ENCODE peak calls at places on chromosome 16, in ten cellular contexts. F is WTC11; D is mammary epithelial cell; A is HCT116; B is pancreas; X is neural crest cell; T is CD4-positive, alpha-beta T cell; Y is cardiac muscle cell; I is GM10248; K is astrocyte of the spinal cord. R is an unnamed sample.

GRCh38 chr16:77531741-77532140 is 96.9 kb upstream of the ADAMTS18 start:
- DNase-seq in F (no peak), D (peak), A (no peak), B (no peak), X (no peak), T (no peak), Y (peak), I (no peak), K (peak), R (no peak)

GRCh38 chr16:75341934-75342811 is 90.7 kb upstream of the BCAR1 start:
- DNase-seq in F (no peak), D (peak), A (no peak), B (no peak), X (no peak), T (no peak), Y (peak), I (no peak), K (peak), R (no peak)

GRCh38 chr16:69115361-69115760 is 9.9 kb downstream of the HAS3 start:
- DNase-seq in F (peak), D (no peak), A (no peak), B (peak), X (no peak), T (no peak), Y (no peak), I (no peak), K (no peak), R (no peak)

GRCh38 chr16:46555981-46556380 is 65.2 kb downstream of the SHCBP1 start:
- DNase-seq in F (no peak), D (peak), A (no peak), B (no peak), X (no peak), T (no peak), Y (no peak), I (no peak), K (no peak), R (no peak)

GRCh38 chr16:17590711-17591654 is 120.2 kb upstream of the XYLT1 start:
- DNase-seq in F (no peak), D (no peak), A (no peak), B (no peak), X (no peak), T (peak), Y (no peak), I (no peak), K (no peak), R (no peak)

GRCh38 chr16:48420437-48420836 is 35.2 kb upstream of the SIAH1 start:
- DNase-seq in F (no peak), D (peak), A (no peak), B (no peak), X (no peak), T (no peak), Y (no peak), I (no peak), K (no peak), R (no peak)

GRCh38 chr16:66487580-66488235 is 60.6 kb downstream of the BEAN1 start:
- DNase-seq in F (no peak), D (no peak), A (no peak), B (no peak), X (no peak), T (no peak), Y (no peak), I (no peak), K (peak), R (peak)

GRCh38 chr16:24820522-24820921 is 25.2 kb upstream of the SLC5A11 start:
- DNase-seq in F (no peak), D (no peak), A (no peak), B (no peak), X (no peak), T (no peak), Y (peak), I (no peak), K (no peak), R (no peak)

GRCh38 chr16:62741692-62742091 is 705.5 kb upstream of the CDH8 start:
- DNase-seq in F (no peak), D (no peak), A (no peak), B (no peak), X (no peak), T (no peak), Y (no peak), I (no peak), K (no peak), R (no peak)

GRCh38 chr16:22161999-22162657 is at the start of gene SDR42E2:
- DNase-seq in F (peak), D (peak), A (no peak), B (peak), X (no peak), T (peak), Y (no peak), I (peak), K (no peak), R (no peak)

GRCh38 chr16:68490829-68491575 is 42.7 kb upstream of the SMPD3 start:
- DNase-seq in F (peak), D (peak), A (peak), B (peak), X (no peak), T (no peak), Y (peak), I (no peak), K (peak), R (peak)

GRCh38 chr16:1014771-1015495 is 33.4 kb downstream of the SOX8 start:
- DNase-seq in F (no peak), D (no peak), A (no peak), B (no peak), X (no peak), T (no peak), Y (no peak), I (no peak), K (no peak), R (no peak)

GRCh38 chr16:61820820-61821219 is 215.4 kb downstream of the CDH8 start:
- DNase-seq in F (no peak), D (no peak), A (no peak), B (no peak), X (no peak), T (no peak), Y (no peak), I (no peak), K (no peak), R (no peak)

GRCh38 chr16:57798953-57799618 is 3.2 kb downstream of the KIFC3 start:
- DNase-seq in F (no peak), D (no peak), A (no peak), B (no peak), X (no peak), T (no peak), Y (no peak), I (no peak), K (no peak), R (no peak)

GRCh38 chr16:13913374-13914292 is 6.3 kb upstream of the ERCC4 start:
- DNase-seq in F (no peak), D (no peak), A (no peak), B (no peak), X (no peak), T (no peak), Y (no peak), I (no peak), K (no peak), R (no peak)

GRCh38 chr16:81473066-81473488 is 28.5 kb downstream of the CMIP start:
- DNase-seq in F (no peak), D (no peak), A (no peak), B (no peak), X (no peak), T (no peak), Y (no peak), I (no peak), K (peak), R (no peak)

GRCh38 chr16:86578056-86578455 is 293 bp upstream of the FOXL1 start:
- DNase-seq in F (no peak), D (no peak), A (no peak), B (no peak), X (no peak), T (no peak), Y (no peak), I (no peak), K (peak), R (no peak)

GRCh38 chr16:56368545-56368944 is 56.8 kb downstream of the AMFR start:
- DNase-seq in F (no peak), D (no peak), A (no peak), B (no peak), X (no peak), T (no peak), Y (no peak), I (no peak), K (no peak), R (no peak)

GRCh38 chr16:4696172-4696904 is 3.0 kb downstream of the NUDT16L1 start:
- DNase-seq in F (no peak), D (no peak), A (no peak), B (no peak), X (no peak), T (no peak), Y (peak), I (no peak), K (no peak), R (no peak)

GRCh38 chr16:4693956-4694663 is 748 bp downstream of the NUDT16L1 start:
- DNase-seq in F (no peak), D (peak), A (no peak), B (peak), X (no peak), T (peak), Y (peak), I (peak), K (peak), R (no peak)

GRCh38 chr16:4693296-4693955 is at the start of gene NUDT16L1:
- DNase-seq in F (peak), D (peak), A (peak), B (peak), X (peak), T (peak), Y (peak), I (peak), K (peak), R (peak)

GRCh38 chr16:4695473-4696171 is 2.3 kb downstream of the NUDT16L1 start:
- DNase-seq in F (no peak), D (no peak), A (no peak), B (no peak), X (no peak), T (no peak), Y (no peak), I (no peak), K (no peak), R (no peak)

GRCh38 chr16:4694664-4695451 is 1.5 kb downstream of the NUDT16L1 start:
- DNase-seq in F (no peak), D (no peak), A (no peak), B (peak), X (no peak), T (no peak), Y (peak), I (no peak), K (no peak), R (peak)
- TF ChIP-seq CTCF in F (no peak), D (peak), A (no peak), B (no peak), X (no peak), T (no peak), Y (no peak), I (no peak), K (peak), R (peak)

DNA sequence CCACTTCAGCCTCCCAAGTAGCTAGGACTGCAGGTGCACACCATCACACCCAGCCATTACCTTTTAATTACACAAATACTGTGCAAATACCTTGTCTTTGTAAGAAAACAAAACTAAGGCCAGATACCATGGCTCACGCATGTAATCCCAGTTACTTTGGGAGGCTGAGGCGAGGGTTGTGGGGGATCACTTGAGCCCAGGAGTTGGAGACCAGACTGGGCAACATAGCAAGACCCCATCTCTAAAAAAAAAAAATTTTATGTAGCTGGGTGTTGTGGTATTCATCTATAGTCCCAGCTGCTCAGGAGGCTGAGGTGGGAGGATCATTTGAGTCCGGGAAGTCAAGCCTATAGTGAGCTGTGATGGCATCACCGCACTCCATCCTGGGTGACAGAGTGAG is 151.6 kb downstream of the CLEC16A start:
- DNase-seq in F (no peak), D (no peak), A (no peak), B (no peak), X (no peak), T (no peak), Y (no peak), I (no peak), K (no peak), R (no peak)
- TF ChIP-seq CTCF in F (no peak), D (no peak), A (no peak), B (no peak), X (no peak), T (no peak), Y (no peak), I (no peak), K (no peak), R (no peak)

GRCh38 chr16:3183445-3184139 is 4.4 kb upstream of the OR1F1 start:
- DNase-seq in F (peak), D (no peak), A (no peak), B (no peak), X (no peak), T (no peak), Y (no peak), I (no peak), K (no peak), R (peak)

GRCh38 chr16:3180445-3180878 is 7.5 kb upstream of the OR1F1 start:
- DNase-seq in F (peak), D (peak), A (no peak), B (no peak), X (no peak), T (no peak), Y (no peak), I (no peak), K (no peak), R (peak)

GRCh38 chr16:3179651-3180050 is 8.4 kb upstream of the OR1F1 start:
- DNase-seq in F (no peak), D (no peak), A (no peak), B (no peak), X (no peak), T (no peak), Y (no peak), I (no peak), K (no peak), R (peak)

GRCh38 chr16:3186946-3187690 is 886 bp upstream of the OR1F1 start:
- DNase-seq in F (no peak), D (no peak), A (no peak), B (no peak), X (no peak), T (no peak), Y (no peak), I (no peak), K (no peak), R (peak)

GRCh38 chr16:3182608-3183444 is 5.2 kb upstream of the OR1F1 start:
- DNase-seq in F (peak), D (peak), A (no peak), B (no peak), X (peak), T (no peak), Y (peak), I (peak), K (peak), R (peak)
- TF ChIP-seq CTCF in F (no peak), D (peak), A (no peak), B (peak), X (no peak), T (peak), Y (peak), I (peak), K (peak), R (peak)

DNA sequence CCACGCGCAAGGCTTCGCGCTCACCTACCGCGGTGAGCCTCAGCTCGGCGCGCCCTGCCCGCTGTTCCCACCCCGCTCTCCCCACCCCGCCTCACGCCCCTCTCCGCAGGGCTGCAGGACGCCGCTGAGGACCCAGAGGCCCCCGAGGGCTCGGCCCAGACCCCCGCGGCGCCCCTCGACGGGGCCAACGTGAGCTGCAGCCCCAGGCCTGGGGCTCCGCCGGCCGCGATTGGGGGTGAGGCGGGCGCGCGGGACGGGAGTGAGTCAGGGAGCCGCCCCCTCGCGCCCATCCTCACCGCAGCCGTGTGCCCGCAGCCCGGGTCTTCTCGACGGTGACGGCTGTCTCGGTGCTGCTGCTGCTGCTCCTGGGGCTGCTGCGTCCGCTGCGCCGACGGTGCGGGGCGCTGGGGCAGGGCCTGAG is 1.9 kb upstream of the PAQR4 start:
- DNase-seq in F (no peak), D (no peak), A (no peak), B (no peak), X (no peak), T (no peak), Y (no peak), I (no peak), K (no peak), R (no peak)
- TF ChIP-seq CTCF in F (no peak), D (no peak), A (no peak), B (no peak), X (no peak), T (no peak), Y (no peak), I (no peak), K (no peak), R (no peak)

DNA sequence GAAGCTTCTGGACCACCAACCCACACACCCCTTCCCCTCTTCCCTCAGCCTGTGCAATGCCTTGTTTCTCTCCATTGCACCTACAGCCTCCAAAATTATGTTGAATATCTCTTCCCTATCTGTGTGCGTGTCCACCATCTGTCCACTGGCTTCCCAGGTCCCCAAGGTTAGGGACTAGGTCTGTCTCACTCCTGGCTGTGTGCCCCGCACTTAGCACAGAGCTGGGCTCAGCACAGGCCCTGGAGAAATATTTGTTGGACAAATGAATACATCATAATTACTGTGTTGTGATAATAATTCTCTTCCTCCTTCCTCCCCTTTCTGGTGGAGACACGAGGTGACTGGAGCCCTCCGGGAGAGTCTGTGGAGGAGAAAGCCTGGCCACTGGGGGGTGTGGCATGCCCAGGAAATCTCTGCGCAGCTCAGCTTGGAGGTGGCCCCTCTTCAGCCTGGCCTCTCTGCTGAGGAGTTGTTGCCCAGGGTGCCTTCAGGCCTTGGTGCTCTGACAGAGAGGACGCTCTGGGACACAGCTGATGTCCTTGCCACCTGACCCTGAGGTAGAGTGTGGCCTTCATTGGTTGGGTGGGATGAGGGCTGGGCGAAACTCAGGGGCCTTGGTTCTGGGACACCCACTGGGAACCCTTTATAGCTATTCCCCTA is 3.3 kb upstream of the BRD7 start:
- DNase-seq in F (peak), D (no peak), A (no peak), B (no peak), X (peak), T (no peak), Y (peak), I (no peak), K (no peak), R (no peak)
- TF ChIP-seq CTCF in F (no peak), D (no peak), A (peak), B (no peak), X (peak), T (no peak), Y (peak), I (no peak), K (peak), R (peak)

DNA sequence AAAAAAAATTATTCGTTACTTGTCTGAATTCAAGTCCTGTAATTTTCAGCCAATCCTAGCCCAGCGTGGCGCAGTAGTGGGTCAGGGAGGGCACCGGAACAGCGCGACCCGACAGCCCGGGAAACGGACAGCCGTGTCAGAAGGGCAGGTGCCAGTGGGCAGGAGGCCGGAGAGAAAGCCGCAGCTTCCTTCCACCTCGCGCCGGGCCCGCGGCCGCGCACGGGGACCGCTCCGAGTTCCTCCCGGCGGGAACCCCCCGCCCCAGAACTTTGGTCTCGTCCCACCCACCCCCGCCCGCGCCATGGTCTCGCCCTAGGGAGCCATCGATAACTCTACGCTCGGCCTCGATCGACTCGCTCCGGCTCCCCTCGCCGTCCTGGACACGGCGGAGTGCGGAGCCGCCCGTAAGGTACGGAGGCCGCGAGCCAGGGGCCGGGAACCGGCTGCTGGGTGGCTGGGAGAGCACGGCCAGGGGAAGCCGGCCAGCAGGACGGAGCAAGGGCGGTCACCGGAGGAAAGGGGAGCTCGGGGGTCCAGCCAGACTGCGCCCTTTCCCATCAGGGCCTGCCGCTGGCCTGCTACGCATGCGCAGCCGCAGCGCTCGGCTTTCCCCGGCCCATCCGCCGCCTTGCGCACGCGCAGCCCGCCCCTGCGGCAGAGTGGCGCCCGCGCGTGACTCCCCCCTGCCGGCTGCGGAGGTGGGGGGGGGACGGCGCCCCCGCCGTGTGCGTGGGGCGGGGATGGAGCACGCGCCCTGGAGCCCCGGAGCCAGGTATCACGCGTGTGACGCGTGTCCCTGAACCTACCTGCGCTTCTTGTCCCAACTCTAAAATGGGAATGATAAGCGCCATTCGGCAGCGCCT is at the start of gene MLST8:
- DNase-seq in F (peak), D (peak), A (peak), B (peak), X (peak), T (peak), Y (peak), I (peak), K (peak), R (no peak)
- TF ChIP-seq CTCF in F (no peak), D (peak), A (peak), B (no peak), X (peak), T (peak), Y (peak), I (no peak), K (no peak), R (peak)

R was measured in chondrocyte.